ENCODE peak calls at places on chromosome 6, in eight cellular contexts. U is pancreas, P is adipocyte, D is ureter, A is left kidney, H is GF-D8, Y is body of pancreas, X is neural progenitor cell. O is an unnamed sample.

GRCh38 chr6:125781307-125781868 is 9.4 kb upstream of the NCOA7 start:
- DNase-seq in U (no peak), P (peak; percentile 60), D (no peak), A (no peak), H (peak; percentile 67), Y (peak; percentile 43), X (no peak), O (peak; percentile 31)

GRCh38 chr6:90294614-90294988 is 2.0 kb downstream of the BACH2 start:
- DNase-seq in U (no peak), P (no peak), D (no peak), A (peak; percentile 64), H (no peak), Y (no peak), X (peak; percentile 63), O (no peak)

GRCh38 chr6:111533087-111533784 is 50.2 kb upstream of the REV3L start:
- DNase-seq in U (no peak), P (no peak), D (no peak), A (no peak), H (no peak), Y (no peak), X (no peak), O (no peak)

GRCh38 chr6:55868910-55869479 is 6.4 kb downstream of the BMP5 start:
- DNase-seq in U (no peak), P (no peak), D (no peak), A (peak; percentile 57), H (no peak), Y (no peak), X (no peak), O (peak; percentile 28)

GRCh38 chr6:151998784-151999183 is 191.3 kb downstream of the ESR1 start:
- DNase-seq in U (no peak), P (no peak), D (no peak), A (no peak), H (no peak), Y (no peak), X (no peak), O (no peak)

GRCh38 chr6:107624541-107624940 is 134.6 kb downstream of the SOBP start:
- DNase-seq in U (no peak), P (no peak), D (no peak), A (no peak), H (no peak), Y (no peak), X (no peak), O (no peak)

GRCh38 chr6:156612361-156612760 is 164.8 kb upstream of the ARID1B start:
- DNase-seq in U (no peak), P (no peak), D (no peak), A (no peak), H (no peak), Y (no peak), X (no peak), O (no peak)

GRCh38 chr6:49553353-49553752 is 2.9 kb downstream of the C6orf141 start:
- DNase-seq in U (no peak), P (no peak), D (no peak), A (no peak), H (no peak), Y (no peak), X (no peak), O (no peak)

GRCh38 chr6:150176152-150176551 is 33.3 kb downstream of the PPP1R14C start:
- DNase-seq in U (no peak), P (no peak), D (no peak), A (no peak), H (no peak), Y (peak; percentile 11), X (no peak), O (no peak)

GRCh38 chr6:143757346-143757832 is 79.6 kb downstream of the PHACTR2 start:
- DNase-seq in U (no peak), P (no peak), D (no peak), A (no peak), H (no peak), Y (no peak), X (no peak), O (no peak)